ENCODE peak calls at places on chromosomes 5 and 9, in seven cellular contexts. Y is kidney; A is IMR-90; C is activated T-cell treated with anti-CD3 and anti-CD28 coated beads, Interleukin-2, amount 50 U/mL, for 72 hours; K is HTR-8/SVneo; B is ovary; W is adrenal gland. D is an unnamed sample.

GRCh38 chr9:82588801-82589200 is 474.1 kb downstream of the RASEF start:
- DNase-seq in Y (no peak), A (no peak), C (no peak), K (no peak), B (no peak), W (no peak), D (no peak)

GRCh38 chr5:91151947-91152346 is 231.2 kb downstream of the ARRDC3 start:
- DNase-seq in Y (no peak), A (peak; percentile 90), C (no peak), K (peak; percentile 77), B (no peak), W (peak; percentile 88), D (peak; percentile 62)

GRCh38 chr5:111075520-111075919 is 4.0 kb downstream of the TSLP start:
- DNase-seq in Y (no peak), A (peak; percentile 96), C (no peak), K (no peak), B (no peak), W (no peak), D (no peak)

GRCh38 chr9:133734600-133735414 is 3.3 kb downstream of the SARDH start:
- DNase-seq in Y (peak; percentile 55), A (no peak), C (no peak), K (no peak), B (no peak), W (peak; percentile 21), D (no peak)

GRCh38 chr5:12658871-12659446 is 754.7 kb upstream of the CTNND2 start:
- DNase-seq in Y (no peak), A (no peak), C (no peak), K (no peak), B (no peak), W (no peak), D (no peak)

GRCh38 chr5:124806857-124807196 is 60.4 kb upstream of the ZNF608 start:
- DNase-seq in Y (no peak), A (no peak), C (no peak), K (no peak), B (no peak), W (no peak), D (no peak)

GRCh38 chr5:81756016-81756415 is 5.1 kb upstream of the SSBP2 start:
- DNase-seq in Y (no peak), A (no peak), C (no peak), K (no peak), B (no peak), W (no peak), D (no peak)

GRCh38 chr9:87739546-87739945 is 13.6 kb downstream of the CTSL start:
- DNase-seq in Y (no peak), A (no peak), C (no peak), K (no peak), B (no peak), W (no peak), D (no peak)

GRCh38 chr9:79134654-79135053 is 437.1 kb upstream of the TLE4 start:
- DNase-seq in Y (no peak), A (peak; percentile 12), C (no peak), K (peak; percentile 13), B (no peak), W (no peak), D (no peak)

GRCh38 chr9:137685886-137686420 is 67.1 kb downstream of the EHMT1 start:
- DNase-seq in Y (no peak), A (no peak), C (no peak), K (no peak), B (no peak), W (no peak), D (no peak)